ENCODE peak calls at places on chromosomes 12 and 14, in seven cellular contexts. B is neural progenitor cell, D is hepatocyte, P is mammary epithelial cell, Q is mesenchymal stem cell, G is fibroblast of lung, A is OCI-LY7. O is an unnamed sample.

GRCh38 chr12:62899568-62900390 is 35.2 kb downstream of the PPM1H start:
- DNase-seq in B (no peak), D (no peak), P (no peak), Q (no peak), G (no peak), A (no peak), O (no peak)

GRCh38 chr12:2251485-2252179 is 198.8 kb downstream of the CACNA1C start:
- DNase-seq in B (no peak), D (no peak), P (no peak), Q (no peak), G (no peak), A (peak), O (peak)

GRCh38 chr14:68203871-68204270 is 384.3 kb downstream of the RAD51B start:
- DNase-seq in B (no peak), D (no peak), P (no peak), Q (no peak), G (peak), A (no peak), O (no peak)

GRCh38 chr12:55933158-55933798 is 2.3 kb downstream of the DGKA start:
- DNase-seq in B (no peak), D (no peak), P (peak), Q (peak), G (peak), A (no peak), O (no peak)

GRCh38 chr14:61188936-61189808 is 92.0 kb downstream of the TMEM30B start:
- DNase-seq in B (peak), D (peak), P (no peak), Q (peak), G (peak), A (no peak), O (peak)

GRCh38 chr14:63952933-63953437 is 100.2 kb downstream of the SYNE2 start:
- DNase-seq in B (no peak), D (no peak), P (no peak), Q (no peak), G (peak), A (no peak), O (peak)

GRCh38 chr14:28651148-28651547 is 115.4 kb upstream of the FOXG1 start:
- DNase-seq in B (no peak), D (no peak), P (peak), Q (peak), G (peak), A (no peak), O (peak)

GRCh38 chr12:82461851-82462250 is 103.5 kb downstream of the METTL25 start:
- DNase-seq in B (no peak), D (no peak), P (peak), Q (no peak), G (no peak), A (no peak), O (peak)

GRCh38 chr12:41286426-41286825 is 98.3 kb downstream of the PDZRN4 start:
- DNase-seq in B (no peak), D (peak), P (no peak), Q (peak), G (no peak), A (no peak), O (no peak)

GRCh38 chr14:91142214-91142668 is 28.4 kb downstream of the DGLUCY start:
- DNase-seq in B (no peak), D (no peak), P (no peak), Q (no peak), G (no peak), A (peak), O (no peak)

DNA sequence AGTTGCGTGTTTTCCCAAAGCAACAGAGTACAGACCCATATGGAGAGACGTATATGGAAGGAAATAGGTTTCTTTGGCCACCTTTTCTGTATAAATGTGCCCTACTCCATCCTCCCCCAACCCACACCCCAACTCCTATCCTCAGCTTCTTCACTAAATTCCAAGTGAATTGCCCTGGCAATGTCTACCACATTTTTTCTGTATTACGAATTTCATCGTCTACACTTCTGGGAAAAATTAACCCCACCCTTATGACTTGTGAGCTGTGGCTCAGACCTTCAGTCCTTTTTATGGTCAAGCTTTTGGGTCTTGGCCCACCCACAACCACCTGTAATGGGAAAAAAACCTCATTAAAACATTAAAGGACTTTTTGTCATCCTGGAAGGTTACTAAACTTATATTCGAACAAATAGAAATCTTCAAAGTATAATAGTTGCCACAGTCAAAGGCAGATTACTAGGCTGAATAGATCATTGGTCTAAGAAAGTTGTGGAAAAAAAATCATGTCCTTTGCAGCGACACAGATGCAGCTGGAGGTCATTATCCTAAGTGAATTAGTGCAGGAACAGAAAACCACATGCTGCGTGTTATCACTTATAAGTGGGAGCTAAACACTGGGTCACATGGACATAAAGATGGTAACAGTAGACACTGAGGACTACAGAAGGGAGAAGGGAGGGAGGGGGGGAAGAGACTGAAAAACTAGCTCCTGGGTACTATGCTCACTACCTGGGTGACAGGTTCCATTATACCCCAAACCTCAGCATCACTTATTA is 15.7 kb upstream of the NFKBIA start:
- DNase-seq in B (no peak), D (no peak), P (peak), Q (no peak), G (peak), A (no peak), O (peak)
- H3K4me2 ChIP-seq in B (no peak), D (no peak), P (peak), Q (no peak), G (no peak), A (no peak), O (no peak)

GRCh38 chr12:130651188-130651587 is 64.9 kb downstream of the RIMBP2 start:
- DNase-seq in B (no peak), D (no peak), P (no peak), Q (no peak), G (no peak), A (no peak), O (no peak)
- H3K4me2 ChIP-seq in B (no peak), D (no peak), P (no peak), Q (no peak), G (no peak), A (no peak), O (no peak)

GRCh38 chr12:103423061-103423473 is 72.7 kb downstream of the C12orf42 start:
- DNase-seq in B (peak), D (no peak), P (no peak), Q (no peak), G (no peak), A (no peak), O (no peak)
- H3K4me2 ChIP-seq in B (peak), D (no peak), P (no peak), Q (no peak), G (no peak), A (no peak), O (no peak)

DNA sequence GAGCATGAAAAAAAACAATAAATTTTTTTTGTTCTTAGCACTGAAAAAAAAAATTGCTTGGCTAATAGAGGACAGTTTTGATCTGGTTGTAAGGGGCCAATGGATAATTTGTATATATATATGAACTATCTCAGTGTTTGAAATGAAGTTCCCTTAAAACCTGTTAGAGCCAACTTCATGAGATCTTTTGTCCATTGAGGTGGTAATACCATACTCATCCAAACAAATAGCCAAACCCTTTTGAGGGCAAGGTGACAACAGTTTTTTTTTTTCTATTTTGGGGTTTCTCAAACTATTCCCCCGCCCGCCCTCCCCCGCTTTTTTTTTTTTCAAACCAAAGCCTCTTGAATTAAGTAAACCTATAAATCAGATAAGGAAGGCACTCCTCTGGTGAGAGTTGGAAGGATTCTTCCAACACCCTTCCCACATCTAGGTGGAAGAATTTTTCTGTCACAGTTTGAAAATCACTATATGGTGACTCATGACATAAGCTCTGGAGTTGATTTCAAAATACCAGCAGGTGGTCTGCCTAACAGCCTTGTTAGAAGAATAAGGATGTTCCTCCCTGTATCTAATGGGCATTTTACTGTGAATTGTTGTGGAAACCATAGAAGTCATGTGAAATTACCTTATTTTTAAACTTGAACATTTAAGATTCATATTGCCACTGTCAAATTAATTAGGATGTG is 10.2 kb downstream of the ARHGAP5 start:
- DNase-seq in B (peak), D (peak), P (peak), Q (peak), G (peak), A (no peak), O (peak)
- H3K4me2 ChIP-seq in B (peak), D (peak), P (peak), Q (no peak), G (no peak), A (no peak), O (no peak)

GRCh38 chr12:12561305-12562015 is 1.2 kb downstream of the DUSP16 start:
- DNase-seq in B (peak), D (no peak), P (peak), Q (peak), G (peak), A (peak), O (peak)

GRCh38 chr12:12560587-12561304 is 1.9 kb downstream of the DUSP16 start:
- DNase-seq in B (peak), D (peak), P (peak), Q (peak), G (peak), A (peak), O (peak)

GRCh38 chr12:12563529-12563928 is 866 bp upstream of the DUSP16 start:
- DNase-seq in B (peak), D (no peak), P (peak), Q (peak), G (peak), A (no peak), O (peak)

GRCh38 chr12:12562585-12563245 is at the start of gene DUSP16:
- DNase-seq in B (peak), D (peak), P (peak), Q (peak), G (peak), A (peak), O (peak)

DNA sequence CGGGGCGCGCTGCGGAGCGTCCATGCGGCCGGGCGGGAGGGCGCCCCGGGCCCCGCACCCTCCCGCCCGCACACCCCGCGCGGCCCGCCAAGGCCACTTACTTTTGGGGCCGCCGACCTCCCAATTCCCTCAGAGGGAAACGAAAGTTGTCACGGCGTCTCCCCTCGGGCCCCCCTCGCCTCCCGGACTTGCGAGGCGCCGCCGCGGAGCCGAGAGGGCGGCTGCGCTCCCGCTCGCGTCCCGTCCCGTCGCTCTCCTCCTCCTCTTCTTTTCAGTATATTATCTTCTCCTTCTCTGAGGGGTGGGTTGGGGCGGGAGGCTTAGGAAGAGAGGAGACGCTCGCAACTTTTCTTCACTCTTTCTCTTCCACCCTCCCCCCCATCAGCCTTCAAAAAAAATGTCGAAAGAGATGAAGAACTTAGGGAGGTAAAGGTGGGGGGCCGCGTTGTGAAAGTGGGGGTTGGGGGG is 613 bp downstream of the DUSP16 start:
- DNase-seq in B (peak), D (peak), P (no peak), Q (peak), G (peak), A (peak), O (peak)
- H3K4me2 ChIP-seq in B (peak), D (peak), P (peak), Q (peak), G (no peak), A (peak), O (peak)

DNA sequence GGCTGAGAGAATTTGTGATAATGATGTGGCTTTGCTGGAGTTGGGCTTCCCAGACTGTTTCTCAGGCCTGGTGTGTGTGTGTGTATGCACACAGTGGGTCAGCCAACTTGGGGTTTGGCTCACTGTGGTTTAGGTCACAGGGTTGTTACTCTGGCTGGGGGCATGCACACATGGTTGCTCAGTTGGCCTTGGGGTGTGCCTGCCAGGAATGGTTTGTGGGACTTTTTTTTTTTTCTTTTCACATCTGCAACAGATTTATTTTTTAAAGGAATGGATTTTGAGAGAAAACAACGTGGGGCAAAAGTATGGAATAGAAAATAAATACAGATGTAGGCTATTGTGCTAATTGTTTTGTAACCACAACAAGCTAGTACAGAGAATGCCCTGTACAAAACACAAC is 25.0 kb upstream of the GTF2A1 start:
- DNase-seq in B (no peak), D (no peak), P (no peak), Q (no peak), G (no peak), A (no peak), O (no peak)
- H3K4me2 ChIP-seq in B (no peak), D (no peak), P (no peak), Q (no peak), G (no peak), A (no peak), O (no peak)

DNA sequence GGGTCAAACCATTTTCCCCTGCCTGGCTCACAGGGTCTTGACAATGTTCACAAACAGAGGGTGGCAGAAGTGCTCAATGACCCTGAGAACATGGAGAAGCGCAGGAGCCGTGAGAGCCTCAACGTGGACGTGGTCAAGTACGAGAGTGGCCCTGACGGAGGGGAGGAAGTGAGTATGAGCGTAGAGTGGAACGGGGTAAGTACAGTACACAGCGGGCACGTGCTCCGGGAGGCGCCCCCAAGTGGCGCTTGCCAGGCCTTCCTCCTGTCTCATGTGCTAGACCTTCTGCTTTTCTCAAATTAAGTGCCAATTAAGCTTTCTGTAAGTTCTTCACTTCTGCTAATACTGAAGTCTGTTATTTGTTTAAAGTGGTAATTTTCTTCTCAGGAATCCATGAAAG is 35.9 kb downstream of the XRCC3 start:
- DNase-seq in B (peak), D (no peak), P (no peak), Q (peak), G (no peak), A (peak), O (no peak)
- H3K4me2 ChIP-seq in B (no peak), D (no peak), P (no peak), Q (no peak), G (no peak), A (peak), O (no peak)